ENCODE peak calls at places on chromosomes 7 and 10, in six cellular contexts. Q is CD4-positive, CD25-positive, alpha-beta regulatory T cell; V is HCT116; O is lower lobe of right lung; M is keratinocyte; U is sigmoid colon. C is an unnamed sample.

GRCh38 chr10:5449227-5449626 is 36.9 kb downstream of the NET1 start:
- DNase-seq in M (no peak), V (no peak), U (no peak), O (no peak), Q (no peak), C (no peak)

GRCh38 chr10:88661018-88661417 is 3.2 kb upstream of the LIPF start:
- DNase-seq in M (no peak), V (no peak), U (no peak), O (no peak), Q (no peak), C (no peak)

GRCh38 chr10:28812384-28813372 is 135.4 kb downstream of the BAMBI start:
- DNase-seq in M (no peak), V (no peak), O (no peak), Q (no peak), U (no peak), C (no peak)

GRCh38 chr7:24732646-24733413 is 24.4 kb downstream of the GSDME start:
- DNase-seq in M (no peak), O (no peak), U (no peak), V (no peak), Q (no peak), C (no peak)

GRCh38 chr10:10977231-10977956 is 40.3 kb upstream of the CELF2 start:
- DNase-seq in M (no peak), Q (no peak), V (no peak), U (no peak), O (no peak), C (no peak)

GRCh38 chr10:88232029-88232895 is 350.9 kb downstream of the RNLS start:
- DNase-seq in Q (no peak), V (no peak), U (peak), O (peak), M (no peak), C (no peak)

GRCh38 chr7:7736671-7737070 is 18.3 kb upstream of the RPA3 start:
- DNase-seq in V (no peak), U (no peak), O (no peak), Q (no peak), M (no peak), C (no peak)

GRCh38 chr7:143490719-143491306 is 13.1 kb downstream of the TAS2R41 start:
- DNase-seq in M (no peak), Q (no peak), O (no peak), U (no peak), V (no peak), C (no peak)

GRCh38 chr10:69494626-69495558 is 43.6 kb downstream of the TSPAN15 start:
- DNase-seq in O (peak), U (peak), Q (no peak), M (no peak), V (no peak), C (no peak)

GRCh38 chr10:20100157-20100556 is 283.9 kb downstream of the PLXDC2 start:
- DNase-seq in V (no peak), U (no peak), Q (no peak), O (no peak), M (no peak), C (no peak)

GRCh38 chr10:13915710-13916109 is 328.9 kb downstream of the PRPF18 start:
- DNase-seq in V (no peak), Q (no peak), U (peak), O (no peak), M (no peak), C (no peak)

GRCh38 chr7:95412075-95412474 is 15.9 kb upstream of the PON3 start:
- DNase-seq in Q (no peak), V (no peak), M (no peak), U (no peak), O (no peak), C (no peak)

GRCh38 chr7:77416621-77417371 is 647 bp upstream of the GSAP start:
- DNase-seq in Q (peak), U (no peak), V (no peak), M (no peak), O (no peak), C (no peak)

GRCh38 chr7:47497367-47498096 is 84.4 kb downstream of the TNS3 start:
- DNase-seq in Q (no peak), M (no peak), U (no peak), V (no peak), O (no peak), C (no peak)

GRCh38 chr10:59808896-59809643 is 55.8 kb upstream of the MRLN start:
- DNase-seq in U (peak), O (peak), M (no peak), V (peak), Q (peak), C (peak)

GRCh38 chr7:44212581-44213184 is 11.9 kb downstream of the YKT6 start:
- DNase-seq in Q (no peak), O (no peak), M (no peak), U (peak), V (no peak), C (no peak)

GRCh38 chr7:50368366-50368765 is 63.9 kb downstream of the IKZF1 start:
- DNase-seq in V (no peak), M (no peak), Q (no peak), U (no peak), O (no peak), C (no peak)

GRCh38 chr7:93728292-93728691 is 153.8 kb upstream of the CALCR start:
- DNase-seq in Q (no peak), M (no peak), U (no peak), V (no peak), O (no peak), C (no peak)

GRCh38 chr10:90674927-90675326 is 182.9 kb downstream of the HTR7 start:
- DNase-seq in Q (no peak), V (no peak), O (no peak), M (peak), U (no peak), C (no peak)

GRCh38 chr7:34025579-34025978 is 120.2 kb downstream of the BMPER start:
- DNase-seq in V (no peak), O (no peak), U (no peak), M (no peak), Q (no peak), C (no peak)

GRCh38 chr7:142833174-142834027 is 21.5 kb upstream of the EPHB6 start:
- DNase-seq in Q (no peak), O (no peak), U (no peak), M (no peak), V (no peak), C (no peak)

GRCh38 chr7:150876817-150877526 is 24.7 kb downstream of the AOC1 start:
- DNase-seq in Q (peak), M (no peak), V (peak), U (peak), O (peak), C (no peak)

GRCh38 chr10:122257041-122257440 is 14.1 kb upstream of the BTBD16 start:
- DNase-seq in U (peak), O (no peak), M (no peak), Q (no peak), V (no peak), C (no peak)

GRCh38 chr7:6026011-6026819 is 5.0 kb upstream of the ANKRD61 start:
- DNase-seq in U (peak), V (no peak), Q (peak), M (no peak), O (peak), C (peak)

GRCh38 chr10:43141421-43141820 is 3.2 kb downstream of the CSGALNACT2 start:
- DNase-seq in O (no peak), U (no peak), M (no peak), Q (no peak), V (no peak), C (no peak)

GRCh38 chr10:11036424-11037011 is 18.8 kb downstream of the CELF2 start:
- DNase-seq in V (no peak), O (no peak), M (no peak), U (no peak), Q (no peak), C (no peak)

GRCh38 chr7:73822319-73823173 is 8.2 kb upstream of the CLDN4 start:
- DNase-seq in Q (no peak), O (no peak), V (peak), U (peak), M (peak), C (no peak)

GRCh38 chr10:108166401-108166800 is 1001.9 kb upstream of the SORCS1 start:
- DNase-seq in O (no peak), U (no peak), V (no peak), M (no peak), Q (no peak), C (no peak)

GRCh38 chr10:114306116-114306973 is 67.3 kb downstream of the VWA2 start:
- DNase-seq in V (no peak), U (peak), M (peak), Q (no peak), O (no peak), C (no peak)

GRCh38 chr10:123391275-123392028 is 237.2 kb downstream of the BUB3 start:
- DNase-seq in Q (no peak), V (no peak), O (no peak), U (no peak), M (no peak), C (no peak)

GRCh38 chr10:12510566-12510965 is 161.2 kb downstream of the CAMK1D start:
- DNase-seq in U (no peak), Q (no peak), V (no peak), M (no peak), O (no peak), C (peak)

GRCh38 chr10:32982293-32982709 is 24.3 kb upstream of the ITGB1 start:
- DNase-seq in Q (no peak), V (no peak), M (peak), U (no peak), O (no peak), C (no peak)

GRCh38 chr7:617614-618538 is 98.2 kb upstream of the PDGFA start:
- DNase-seq in Q (no peak), O (no peak), M (no peak), U (no peak), V (no peak), C (peak)

GRCh38 chr10:103793429-103793828 is 61.9 kb downstream of the SH3PXD2A start:
- DNase-seq in Q (no peak), M (no peak), O (no peak), U (no peak), V (no peak), C (no peak)

GRCh38 chr7:26202019-26202985 is 757 bp downstream of the CBX3 start:
- DNase-seq in Q (no peak), O (peak), M (no peak), V (no peak), U (peak), C (peak)

DNA sequence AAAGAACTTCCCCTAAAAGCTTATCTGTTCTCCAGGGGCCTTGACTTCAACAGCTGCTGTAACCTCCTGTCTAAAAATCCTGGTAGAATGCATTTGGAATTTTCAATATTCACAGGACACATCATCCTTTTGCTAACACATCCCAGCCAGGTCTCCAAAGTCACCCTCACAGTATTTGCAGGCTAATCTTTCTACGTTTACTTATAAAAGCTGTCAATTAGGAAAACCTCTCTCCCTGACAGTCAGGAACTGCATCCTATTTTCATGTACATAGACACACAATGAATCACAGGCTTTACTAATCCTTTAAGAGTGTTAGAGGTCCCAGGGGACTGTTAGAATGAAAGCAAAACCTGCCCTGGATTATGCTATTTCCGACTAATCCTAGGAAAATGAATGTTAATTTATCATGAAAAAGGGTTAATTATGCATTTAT is 102.2 kb downstream of the GFRA1 start:
- DNase-seq in M (no peak), V (no peak), Q (no peak), U (no peak), O (no peak), C (no peak)
- H3K27ac ChIP-seq in M (no peak), V (no peak), Q (no peak), U (no peak), O (no peak), C (no peak)

DNA sequence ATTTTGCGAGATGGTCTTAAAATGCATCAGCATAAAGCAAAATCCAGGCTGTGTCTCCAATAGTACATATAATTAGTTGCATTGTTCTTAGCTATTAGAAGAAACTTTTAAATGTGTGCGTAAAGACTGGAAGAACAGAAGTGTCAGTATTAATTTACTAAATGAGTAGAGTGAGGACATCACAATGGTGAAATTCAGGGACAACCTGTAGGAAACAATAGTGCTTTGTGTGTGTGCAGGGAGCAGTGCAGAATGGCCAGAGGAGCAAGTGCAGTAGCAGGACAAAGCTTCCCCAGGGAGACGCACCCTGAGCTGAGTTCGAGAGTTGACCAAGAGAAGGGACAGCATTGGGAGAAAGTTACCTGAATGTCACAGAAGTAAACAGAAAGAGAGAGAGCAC is 13.7 kb downstream of the ITGB8 start:
- DNase-seq in O (no peak), M (no peak), U (no peak), V (no peak), Q (no peak), C (no peak)
- H3K27ac ChIP-seq in O (no peak), M (no peak), U (no peak), V (no peak), Q (no peak), C (no peak)

GRCh38 chr10:71334228-71334791 is 15.3 kb downstream of the SLC29A3 start:
- DNase-seq in V (no peak), U (no peak), Q (no peak), O (no peak), M (no peak), C (peak)
- H3K27ac ChIP-seq in V (no peak), U (no peak), Q (no peak), O (no peak), M (no peak), C (no peak)

DNA sequence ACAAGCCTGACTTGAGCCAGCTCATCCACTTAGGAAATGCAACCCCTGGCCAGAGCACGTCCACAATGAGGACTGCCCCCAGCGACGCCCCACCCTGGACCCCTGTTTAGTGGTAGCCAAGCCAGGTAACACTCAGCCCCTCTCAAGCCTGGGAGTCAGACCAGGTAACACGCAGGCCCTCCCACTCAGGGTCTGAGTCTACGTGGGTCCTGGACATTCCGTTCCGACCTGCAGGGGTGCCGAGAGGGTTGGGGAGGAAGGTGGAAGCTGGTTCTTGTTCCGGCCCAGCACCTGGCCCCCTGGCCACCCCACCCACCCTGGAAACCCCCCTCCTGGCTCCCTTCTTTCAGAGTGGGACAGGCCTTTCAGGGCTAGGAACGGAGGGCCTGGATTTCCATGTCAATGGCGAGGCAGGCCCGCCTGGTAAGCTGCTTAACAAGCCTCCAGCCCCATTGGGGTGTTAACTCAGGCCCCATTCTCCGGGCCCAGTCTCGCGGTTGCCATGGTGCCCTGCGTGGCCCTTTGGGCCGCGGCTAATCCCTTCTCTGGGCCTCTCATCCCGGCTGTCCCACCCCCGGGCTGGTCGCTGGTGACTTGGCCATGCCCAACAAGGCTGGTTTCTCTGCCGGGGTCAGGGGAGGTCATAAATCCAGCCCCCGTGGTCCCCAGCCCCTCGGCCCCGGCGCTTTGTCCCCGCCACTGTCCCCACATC is 19.7 kb upstream of the LFNG start:
- DNase-seq in M (no peak), V (no peak), U (no peak), Q (no peak), O (no peak), C (no peak)
- H3K27ac ChIP-seq in M (no peak), V (no peak), U (no peak), Q (no peak), O (no peak), C (no peak)

GRCh38 chr7:42227523-42227922 is 9.5 kb downstream of the GLI3 start:
- DNase-seq in U (no peak), O (no peak), Q (no peak), V (no peak), M (no peak), C (no peak)
- H3K27ac ChIP-seq in U (peak), O (no peak), Q (no peak), V (no peak), M (peak), C (no peak)

GRCh38 chr10:102240467-102241036 is 760 bp downstream of the PITX3 start:
- DNase-seq in Q (no peak), U (no peak), M (no peak), O (no peak), V (no peak), C (no peak)
- H3K27ac ChIP-seq in Q (no peak), U (peak), M (no peak), O (no peak), V (no peak), C (no peak)

DNA sequence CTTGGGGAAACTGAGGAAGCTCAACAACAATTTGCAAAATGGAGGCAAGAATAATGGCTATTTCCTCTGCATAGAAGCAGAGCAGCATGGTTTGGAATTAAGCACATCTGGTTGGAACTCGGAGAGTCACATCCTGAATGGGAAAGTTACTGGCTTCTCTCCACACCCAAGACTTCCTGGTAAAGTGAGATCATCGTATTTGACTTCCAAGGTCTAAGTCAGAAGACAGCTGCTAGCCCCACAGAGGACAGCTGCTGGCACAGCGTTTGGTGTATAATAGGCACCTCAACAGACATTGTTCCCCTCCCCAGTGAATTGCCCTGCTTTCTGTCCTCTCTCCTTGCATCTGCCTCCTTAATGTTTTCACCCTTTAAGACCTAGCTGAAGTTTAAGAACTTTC is 37.0 kb upstream of the NRF1 start:
- DNase-seq in O (no peak), M (no peak), U (no peak), Q (no peak), V (no peak), C (no peak)
- H3K27ac ChIP-seq in O (no peak), M (no peak), U (no peak), Q (no peak), V (no peak), C (no peak)

C was measured in CD8-positive, alpha-beta T cell.